ENCODE peak calls at places on chromosomes 6 and 20, in four cellular contexts. One of them, this sample, is unnamed.

GRCh38 chr6:20846602-20847028 is 312.4 kb downstream of the CDKAL1 start:
- DNase-seq in HT1080: peak
- DNase-seq in stimulated activated CD4-positive, alpha-beta T cell treated with anti-CD3 and anti-CD28 coated beads, Interleukin-15, amount 100 ng/mL, for 1 hour: no peak
- DNase-seq in activated naive CD4-positive, alpha-beta T cell treated with Interleukin-2 at 50 U/mL for 16 hours: no peak
- DNase-seq in this sample: no peak

GRCh38 chr20:53202781-53203180 is 230.6 kb downstream of the TSHZ2 start:
- DNase-seq in HT1080: no peak
- DNase-seq in activated naive CD4-positive, alpha-beta T cell treated with Interleukin-2 at 50 U/mL for 16 hours: no peak
- DNase-seq in stimulated activated CD4-positive, alpha-beta T cell treated with anti-CD3 and anti-CD28 coated beads, Interleukin-15, amount 100 ng/mL, for 1 hour: no peak
- DNase-seq in this sample: peak

GRCh38 chr6:90175627-90176538 is 120.8 kb downstream of the BACH2 start:
- DNase-seq in activated naive CD4-positive, alpha-beta T cell treated with Interleukin-2 at 50 U/mL for 16 hours: peak
- DNase-seq in stimulated activated CD4-positive, alpha-beta T cell treated with anti-CD3 and anti-CD28 coated beads, Interleukin-15, amount 100 ng/mL, for 1 hour: no peak
- DNase-seq in HT1080: no peak
- DNase-seq in this sample: no peak

GRCh38 chr6:41700577-41701347 is 34.6 kb downstream of the TFEB start:
- DNase-seq in activated naive CD4-positive, alpha-beta T cell treated with Interleukin-2 at 50 U/mL for 16 hours: no peak
- DNase-seq in stimulated activated CD4-positive, alpha-beta T cell treated with anti-CD3 and anti-CD28 coated beads, Interleukin-15, amount 100 ng/mL, for 1 hour: no peak
- DNase-seq in HT1080: no peak
- DNase-seq in this sample: peak

GRCh38 chr6:12182676-12183075 is 107.5 kb upstream of the EDN1 start:
- DNase-seq in HT1080: peak
- DNase-seq in stimulated activated CD4-positive, alpha-beta T cell treated with anti-CD3 and anti-CD28 coated beads, Interleukin-15, amount 100 ng/mL, for 1 hour: no peak
- DNase-seq in activated naive CD4-positive, alpha-beta T cell treated with Interleukin-2 at 50 U/mL for 16 hours: no peak
- DNase-seq in this sample: no peak

GRCh38 chr6:25883991-25884390 is 9.9 kb upstream of the SLC17A3 start:
- DNase-seq in HT1080: peak
- DNase-seq in stimulated activated CD4-positive, alpha-beta T cell treated with anti-CD3 and anti-CD28 coated beads, Interleukin-15, amount 100 ng/mL, for 1 hour: no peak
- DNase-seq in activated naive CD4-positive, alpha-beta T cell treated with Interleukin-2 at 50 U/mL for 16 hours: no peak
- DNase-seq in this sample: no peak

GRCh38 chr6:25175216-25175615 is 104.0 kb upstream of the CARMIL1 start:
- DNase-seq in activated naive CD4-positive, alpha-beta T cell treated with Interleukin-2 at 50 U/mL for 16 hours: no peak
- DNase-seq in HT1080: peak
- DNase-seq in stimulated activated CD4-positive, alpha-beta T cell treated with anti-CD3 and anti-CD28 coated beads, Interleukin-15, amount 100 ng/mL, for 1 hour: no peak
- DNase-seq in this sample: no peak

GRCh38 chr6:151010111-151010510 is 144.6 kb downstream of the MTHFD1L start:
- DNase-seq in activated naive CD4-positive, alpha-beta T cell treated with Interleukin-2 at 50 U/mL for 16 hours: no peak
- DNase-seq in stimulated activated CD4-positive, alpha-beta T cell treated with anti-CD3 and anti-CD28 coated beads, Interleukin-15, amount 100 ng/mL, for 1 hour: no peak
- DNase-seq in HT1080: no peak
- DNase-seq in this sample: no peak

GRCh38 chr20:18224968-18225568 is 63.3 kb upstream of the ZNF133 start:
- DNase-seq in stimulated activated CD4-positive, alpha-beta T cell treated with anti-CD3 and anti-CD28 coated beads, Interleukin-15, amount 100 ng/mL, for 1 hour: no peak
- DNase-seq in HT1080: peak
- DNase-seq in activated naive CD4-positive, alpha-beta T cell treated with Interleukin-2 at 50 U/mL for 16 hours: no peak
- DNase-seq in this sample: peak

GRCh38 chr20:58389324-58389967 is 417 bp downstream of the VAPB start:
- DNase-seq in stimulated activated CD4-positive, alpha-beta T cell treated with anti-CD3 and anti-CD28 coated beads, Interleukin-15, amount 100 ng/mL, for 1 hour: no peak
- DNase-seq in activated naive CD4-positive, alpha-beta T cell treated with Interleukin-2 at 50 U/mL for 16 hours: no peak
- DNase-seq in HT1080: peak
- DNase-seq in this sample: peak

GRCh38 chr6:96899019-96899418 is 1.3 kb upstream of the NDUFAF4 start:
- DNase-seq in stimulated activated CD4-positive, alpha-beta T cell treated with anti-CD3 and anti-CD28 coated beads, Interleukin-15, amount 100 ng/mL, for 1 hour: no peak
- DNase-seq in activated naive CD4-positive, alpha-beta T cell treated with Interleukin-2 at 50 U/mL for 16 hours: no peak
- DNase-seq in HT1080: peak
- DNase-seq in this sample: peak

GRCh38 chr6:168016756-168017525 is 19.5 kb downstream of the KIF25 start:
- DNase-seq in activated naive CD4-positive, alpha-beta T cell treated with Interleukin-2 at 50 U/mL for 16 hours: no peak
- DNase-seq in HT1080: no peak
- DNase-seq in stimulated activated CD4-positive, alpha-beta T cell treated with anti-CD3 and anti-CD28 coated beads, Interleukin-15, amount 100 ng/mL, for 1 hour: no peak
- DNase-seq in this sample: no peak

GRCh38 chr20:478010-478948 is 15.9 kb upstream of the TBC1D20 start:
- DNase-seq in HT1080: no peak
- DNase-seq in stimulated activated CD4-positive, alpha-beta T cell treated with anti-CD3 and anti-CD28 coated beads, Interleukin-15, amount 100 ng/mL, for 1 hour: no peak
- DNase-seq in activated naive CD4-positive, alpha-beta T cell treated with Interleukin-2 at 50 U/mL for 16 hours: no peak
- DNase-seq in this sample: no peak

GRCh38 chr6:93343476-93343875 is 75.9 kb downstream of the EPHA7 start:
- DNase-seq in stimulated activated CD4-positive, alpha-beta T cell treated with anti-CD3 and anti-CD28 coated beads, Interleukin-15, amount 100 ng/mL, for 1 hour: no peak
- DNase-seq in HT1080: no peak
- DNase-seq in activated naive CD4-positive, alpha-beta T cell treated with Interleukin-2 at 50 U/mL for 16 hours: no peak
- DNase-seq in this sample: no peak

GRCh38 chr6:70394518-70395300 is 18.6 kb upstream of the FAM135A start:
- DNase-seq in activated naive CD4-positive, alpha-beta T cell treated with Interleukin-2 at 50 U/mL for 16 hours: no peak
- DNase-seq in stimulated activated CD4-positive, alpha-beta T cell treated with anti-CD3 and anti-CD28 coated beads, Interleukin-15, amount 100 ng/mL, for 1 hour: no peak
- DNase-seq in HT1080: no peak
- DNase-seq in this sample: no peak

GRCh38 chr20:43537921-43538854 is 20.6 kb upstream of the SGK2 start:
- DNase-seq in activated naive CD4-positive, alpha-beta T cell treated with Interleukin-2 at 50 U/mL for 16 hours: peak
- DNase-seq in stimulated activated CD4-positive, alpha-beta T cell treated with anti-CD3 and anti-CD28 coated beads, Interleukin-15, amount 100 ng/mL, for 1 hour: no peak
- DNase-seq in HT1080: no peak
- DNase-seq in this sample: peak

GRCh38 chr6:56017198-56017597 is 141.8 kb upstream of the BMP5 start:
- DNase-seq in activated naive CD4-positive, alpha-beta T cell treated with Interleukin-2 at 50 U/mL for 16 hours: no peak
- DNase-seq in stimulated activated CD4-positive, alpha-beta T cell treated with anti-CD3 and anti-CD28 coated beads, Interleukin-15, amount 100 ng/mL, for 1 hour: no peak
- DNase-seq in HT1080: no peak
- DNase-seq in this sample: no peak

GRCh38 chr6:163113358-163113962 is 301.1 kb upstream of the QKI start:
- DNase-seq in activated naive CD4-positive, alpha-beta T cell treated with Interleukin-2 at 50 U/mL for 16 hours: no peak
- DNase-seq in stimulated activated CD4-positive, alpha-beta T cell treated with anti-CD3 and anti-CD28 coated beads, Interleukin-15, amount 100 ng/mL, for 1 hour: no peak
- DNase-seq in HT1080: no peak
- DNase-seq in this sample: no peak

GRCh38 chr20:50526403-50526989 is 16.3 kb downstream of the PTPN1 start:
- DNase-seq in stimulated activated CD4-positive, alpha-beta T cell treated with anti-CD3 and anti-CD28 coated beads, Interleukin-15, amount 100 ng/mL, for 1 hour: no peak
- DNase-seq in HT1080: no peak
- DNase-seq in activated naive CD4-positive, alpha-beta T cell treated with Interleukin-2 at 50 U/mL for 16 hours: no peak
- DNase-seq in this sample: no peak

GRCh38 chr20:17468073-17468840 is 62.9 kb downstream of the BFSP1 start:
- DNase-seq in activated naive CD4-positive, alpha-beta T cell treated with Interleukin-2 at 50 U/mL for 16 hours: no peak
- DNase-seq in stimulated activated CD4-positive, alpha-beta T cell treated with anti-CD3 and anti-CD28 coated beads, Interleukin-15, amount 100 ng/mL, for 1 hour: no peak
- DNase-seq in HT1080: no peak
- DNase-seq in this sample: no peak

This sample was measured in Ammon's horn.